ENCODE peak calls at places on chromosomes 4 and X, in four cellular contexts. C is HL-60, M is ovary, J is lower leg skin. K is an unnamed sample.

GRCh38 chr4:145887241-145887964 is 51.2 kb downstream of the ZNF827 start:
- DNase-seq in M (peak; percentile 58), C (no peak), J (no peak), K (no peak)

GRCh38 chr4:183118585-183118984 is 19.5 kb downstream of the WWC2 start:
- DNase-seq in J (no peak), C (no peak), M (no peak), K (no peak)

GRCh38 chrX:4963432-4963831 is 1250.0 kb upstream of the PRKX start:
- DNase-seq in J (no peak), C (no peak), M (no peak), K (no peak)

GRCh38 chr4:171929477-171929876 is 116.3 kb downstream of the GALNTL6 start:
- DNase-seq in C (no peak), J (no peak), M (no peak), K (no peak)

GRCh38 chrX:2678583-2678982 is 12.5 kb upstream of the CD99 start:
- DNase-seq in J (no peak), C (no peak), M (no peak), K (no peak)

GRCh38 chr4:172986114-172986513 is 182.5 kb upstream of the GALNT7 start:
- DNase-seq in C (no peak), M (no peak), J (no peak), K (peak; percentile 26)

GRCh38 chr4:54842226-54843055 is 184.7 kb downstream of the KIT start:
- DNase-seq in C (no peak), J (no peak), M (no peak), K (no peak)

GRCh38 chr4:107755841-107756356 is 35.9 kb upstream of the PAPSS1 start:
- DNase-seq in J (no peak), M (no peak), C (no peak), K (no peak)

GRCh38 chrX:129346574-129346973 is 176.7 kb downstream of the SMARCA1 start:
- DNase-seq in M (no peak), C (no peak), J (no peak), K (no peak)

GRCh38 chr4:52554606-52555355 is 104.3 kb downstream of the USP46 start:
- DNase-seq in C (no peak), J (no peak), M (no peak), K (no peak)

GRCh38 chr4:185711764-185712163 is 100.2 kb downstream of the SORBS2 start:
- DNase-seq in M (no peak), J (no peak), C (no peak), K (no peak)

GRCh38 chr4:177016541-177017141 is 223.9 kb upstream of the VEGFC start:
- DNase-seq in C (no peak), M (no peak), J (no peak), K (no peak)

GRCh38 chr4:147944264-147944663 is 212.4 kb downstream of the ARHGAP10 start:
- DNase-seq in J (no peak), C (no peak), M (no peak), K (no peak)

GRCh38 chr4:112247021-112247420 is 15.4 kb downstream of the AP1AR start:
- DNase-seq in J (no peak), C (no peak), M (no peak), K (no peak)
- H3K4me3 ChIP-seq in J (no peak overlapping the region), C (no peak overlapping the region), M (no peak overlapping the region), K (no peak overlapping the region)

GRCh38 chr4:144667500-144667899 is 21.5 kb downstream of the HHIP start:
- DNase-seq in M (no peak), J (no peak), C (no peak), K (no peak)
- TF ChIP-seq CTCF in M (no peak), J (no peak), C (no peak), K (no peak)

GRCh38 chr4:117529401-117529800 is 444.0 kb upstream of the TRAM1L1 start:
- DNase-seq in J (no peak), C (no peak), M (no peak), K (no peak)
- H3K4me3 ChIP-seq in J (no peak overlapping the region), C (no peak overlapping the region), M (no peak overlapping the region), K (no peak overlapping the region)

GRCh38 chr4:97153042-97153441 is 990.2 kb downstream of the STPG2 start:
- DNase-seq in J (no peak), C (no peak), M (no peak), K (no peak)
- TF ChIP-seq CTCF in J (no peak), C (no peak), M (no peak), K (no peak)

GRCh38 chrX:21840199-21840557 is 761 bp downstream of the MBTPS2 start:
- DNase-seq in C (no peak), J (no peak), M (no peak), K (no peak)
- H3K4me3 ChIP-seq in C (peak overlapping the region; percentile 65), J (peak overlapping the region; percentile 47), M (peak overlapping the region; percentile 49), K (peak overlapping the region; percentile 82)

DNA sequence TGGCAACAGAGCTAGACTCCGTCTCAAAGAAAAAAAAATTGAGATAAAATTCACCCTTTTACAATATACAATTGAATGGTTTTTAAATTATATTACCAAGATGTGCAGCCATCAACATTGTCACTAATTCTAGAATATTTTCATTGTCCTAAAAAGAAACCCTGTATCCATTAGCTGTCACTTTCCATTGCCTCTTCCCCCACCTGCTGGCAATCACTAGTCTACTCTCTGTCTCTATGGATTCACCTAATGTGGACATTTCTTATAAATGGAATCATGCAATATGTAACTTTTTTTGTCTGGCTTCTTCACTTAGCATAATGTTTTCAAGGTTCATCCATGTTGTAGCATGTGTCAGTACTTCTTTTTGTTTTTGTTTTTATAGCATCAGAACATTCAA is 20.8 kb downstream of the ABHD18 start:
- DNase-seq in C (no peak), J (no peak), M (no peak), K (no peak)
- TF ChIP-seq CTCF in C (no peak), J (no peak), M (no peak), K (no peak)

DNA sequence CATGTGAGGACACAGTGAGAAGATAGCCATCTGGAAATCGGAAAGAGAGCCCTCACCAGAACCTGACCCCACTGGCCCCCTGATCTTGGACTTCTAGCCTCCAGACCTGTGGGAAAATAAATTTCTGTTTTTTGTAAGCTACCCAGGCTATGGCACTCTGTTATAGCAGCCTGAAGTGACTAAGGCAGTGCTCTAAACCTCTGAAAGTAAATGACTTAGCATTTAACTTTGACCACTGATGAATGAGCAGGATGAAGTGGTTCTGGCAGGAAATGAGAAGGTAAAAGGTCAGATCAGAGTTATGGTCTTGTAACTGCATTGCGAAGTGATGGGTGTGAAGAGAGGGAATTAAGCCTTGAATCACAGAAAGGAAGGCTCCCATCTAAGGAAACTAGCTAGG is 17.0 kb downstream of the GPAT3 start:
- DNase-seq in M (no peak), J (no peak), C (no peak), K (no peak)
- H3K4me3 ChIP-seq in M (no peak overlapping the region), J (no peak overlapping the region), C (no peak overlapping the region), K (no peak overlapping the region)

GRCh38 chr4:143531368-143531767 is 17.9 kb downstream of the SMARCA5 start:
- DNase-seq in C (no peak), M (no peak), J (no peak), K (no peak)

DNA sequence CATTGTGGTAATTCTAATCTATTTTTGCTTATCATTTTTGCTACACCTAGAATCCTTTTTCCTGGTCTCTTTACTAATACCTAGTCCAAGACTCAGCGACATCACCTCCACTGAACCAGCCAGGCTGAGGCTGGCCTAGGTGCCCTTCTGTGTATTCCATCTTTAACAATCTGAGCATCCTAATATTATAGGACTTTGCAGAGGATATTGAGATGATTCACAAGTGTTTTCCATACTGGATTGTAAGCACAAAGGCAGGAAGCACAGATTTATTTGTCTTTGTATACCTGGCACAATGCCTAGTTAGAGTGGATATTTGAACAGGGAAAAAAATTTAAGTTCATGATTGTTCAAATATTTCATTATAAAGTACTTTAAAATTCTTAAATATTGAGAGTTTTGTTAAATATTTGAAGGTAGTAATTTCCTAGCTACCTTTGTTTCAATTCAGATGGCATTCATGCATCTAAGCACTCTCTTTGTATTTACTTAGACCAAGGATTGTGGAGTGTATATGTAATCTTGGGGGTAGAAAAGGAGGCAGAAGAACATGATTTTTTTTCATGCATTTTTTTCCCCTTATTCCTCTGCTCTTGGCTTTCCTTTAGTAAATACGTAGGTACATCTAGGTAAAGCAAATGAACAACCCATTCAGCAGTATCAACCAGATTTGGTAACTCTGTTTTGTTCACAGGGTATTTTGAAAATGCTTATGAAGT is 18.4 kb downstream of the SMARCA5 start:
- DNase-seq in M (no peak), C (no peak), J (no peak), K (no peak)
- TF ChIP-seq CTCF in M (no peak), C (no peak), J (no peak), K (no peak)

K was measured in GM12864.